ENCODE peak calls at places on chromosomes 3 and 15, in five cellular contexts. S is ovary, B is transverse colon, T is upper lobe of right lung, E is astrocyte. H is an unnamed sample. For H3K36me3, the result is how much of the 10 kb centered on the place peaks cover.

GRCh38 chr15:71443538-71443937 is 328.3 kb downstream of the THSD4 start:
- DNase-seq in S (peak), E (no peak), T (peak), B (peak), H (peak)

GRCh38 chr3:125374996-125375941 is at the start of gene ZNF148:
- DNase-seq in B (peak), T (peak), E (peak), S (peak), H (peak)

GRCh38 chr15:85956515-85957275 is 123.0 kb upstream of the AGBL1 start:
- DNase-seq in E (peak), S (no peak), T (no peak), B (no peak), H (no peak)

GRCh38 chr15:59185725-59186124 is 20.9 kb upstream of the LDHAL6B start:
- DNase-seq in S (no peak), B (no peak), T (no peak), E (no peak), H (no peak)

GRCh38 chr3:47416041-47416440 is 35.2 kb downstream of the PTPN23 start:
- DNase-seq in E (no peak), S (no peak), B (no peak), T (no peak), H (no peak)

GRCh38 chr3:190486201-190486865 is 27.6 kb upstream of the IL1RAP start:
- DNase-seq in E (peak), T (no peak), B (no peak), S (no peak), H (peak)

GRCh38 chr15:79956354-79956939 is 14.5 kb downstream of the BCL2A1 start:
- DNase-seq in S (no peak), T (no peak), E (no peak), B (no peak), H (no peak)

GRCh38 chr15:37104413-37105392 is 4.4 kb upstream of the MEIS2 start:
- DNase-seq in B (no peak), E (no peak), T (no peak), S (no peak), H (no peak)

GRCh38 chr15:49320337-49320736 is 102.7 kb upstream of the FGF7 start:
- DNase-seq in S (no peak), E (no peak), T (no peak), B (no peak), H (no peak)

GRCh38 chr3:50226888-50227389 is 9.1 kb upstream of the GNAI2 start:
- DNase-seq in T (no peak), E (no peak), B (peak), S (no peak), H (peak)

GRCh38 chr3:73745429-73746247 is 120.9 kb upstream of the PDZRN3 start:
- DNase-seq in T (no peak), B (no peak), E (no peak), S (peak), H (no peak)

GRCh38 chr3:149466192-149466591 is 8.3 kb upstream of the TM4SF4 start:
- DNase-seq in T (no peak), S (no peak), B (no peak), E (peak), H (peak)

GRCh38 chr15:78322243-78322642 is 17.9 kb upstream of the CRABP1 start:
- DNase-seq in S (no peak), T (peak), B (no peak), E (peak), H (peak)

GRCh38 chr3:44252332-44252731 is 10.6 kb downstream of the TOPAZ1 start:
- DNase-seq in S (no peak), E (no peak), T (no peak), B (no peak), H (no peak)
- TF ChIP-seq CTCF in S (no peak), E (no peak), T (no peak), B (no peak), H (no peak)

GRCh38 chr3:38088126-38088525 is 48.8 kb downstream of the ACAA1 start:
- DNase-seq in E (no peak), T (no peak), S (no peak), B (no peak), H (peak)

GRCh38 chr3:38084019-38084968 is 45.3 kb downstream of the DLEC1 start:
- DNase-seq in B (no peak), E (peak), T (peak), S (peak), H (no peak)

GRCh38 chr3:38086496-38086895 is 47.5 kb downstream of the DLEC1 start:
- DNase-seq in S (no peak), E (no peak), B (no peak), T (no peak), H (no peak)

GRCh38 chr3:38085943-38086324 is 46.9 kb downstream of the DLEC1 start:
- DNase-seq in B (no peak), S (no peak), T (no peak), E (no peak), H (no peak)

GRCh38 chr3:38084969-38085942 is 46.2 kb downstream of the DLEC1 start:
- DNase-seq in T (no peak), B (no peak), S (no peak), E (no peak), H (no peak)
- H3K4me3 ChIP-seq in T (no peak), B (no peak), S (no peak), E (no peak), H (no peak)

GRCh38 chr3:112126501-112126900 is 6.5 kb downstream of the GCSAM start:
- DNase-seq in B (no peak), E (no peak), S (no peak), T (no peak), H (no peak)
- H3K36me3 ChIP-seq in B (under half), E (under half), S (under half), T (under half), H (under half)

DNA sequence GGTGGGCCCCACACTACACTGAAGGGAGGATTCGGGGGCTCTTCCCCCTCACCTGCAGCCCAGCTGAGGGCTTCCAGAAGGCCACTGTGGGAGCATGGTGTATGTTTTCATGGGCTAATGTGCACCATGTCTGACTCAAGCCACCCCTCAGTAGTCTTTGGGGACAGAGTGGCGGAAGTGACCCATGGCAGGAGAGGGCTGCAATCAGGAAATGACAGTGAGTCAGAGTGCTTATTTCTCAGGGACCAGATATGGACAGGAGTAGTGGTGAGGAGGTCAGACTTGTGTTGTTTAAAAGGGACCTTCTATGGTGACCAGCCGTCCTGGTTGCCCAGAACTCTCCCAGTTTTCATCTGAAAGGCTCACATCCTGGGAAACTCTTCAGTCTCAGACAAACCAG is 32.8 kb upstream of the SLC9A9 start:
- DNase-seq in T (no peak), B (no peak), S (no peak), E (no peak), H (no peak)
- TF ChIP-seq CTCF in T (no peak), B (no peak), S (no peak), E (no peak), H (no peak)

DNA sequence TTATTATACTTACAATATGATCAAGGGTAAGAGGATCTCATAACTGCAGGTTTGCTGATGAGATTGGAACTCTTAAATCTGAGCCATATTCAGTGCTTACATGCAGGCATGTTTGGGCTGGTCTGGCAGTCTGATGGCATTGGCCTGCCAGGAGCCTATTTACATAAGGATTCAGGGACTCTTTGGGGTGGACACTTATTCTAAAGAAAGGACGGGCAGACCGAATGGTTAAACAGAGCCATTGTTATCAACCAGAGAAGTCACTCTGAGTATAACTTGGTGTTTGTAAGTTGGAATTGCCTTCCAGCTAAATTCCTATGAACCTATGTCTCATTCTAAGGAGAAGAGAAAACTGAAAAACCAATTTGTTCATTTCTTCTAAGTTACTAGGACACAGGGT is 932.8 kb downstream of the IGSF11 start:
- DNase-seq in S (no peak), T (no peak), E (no peak), B (no peak), H (peak)
- H3K4me3 ChIP-seq in S (no peak), T (no peak), E (no peak), B (no peak), H (no peak)

DNA sequence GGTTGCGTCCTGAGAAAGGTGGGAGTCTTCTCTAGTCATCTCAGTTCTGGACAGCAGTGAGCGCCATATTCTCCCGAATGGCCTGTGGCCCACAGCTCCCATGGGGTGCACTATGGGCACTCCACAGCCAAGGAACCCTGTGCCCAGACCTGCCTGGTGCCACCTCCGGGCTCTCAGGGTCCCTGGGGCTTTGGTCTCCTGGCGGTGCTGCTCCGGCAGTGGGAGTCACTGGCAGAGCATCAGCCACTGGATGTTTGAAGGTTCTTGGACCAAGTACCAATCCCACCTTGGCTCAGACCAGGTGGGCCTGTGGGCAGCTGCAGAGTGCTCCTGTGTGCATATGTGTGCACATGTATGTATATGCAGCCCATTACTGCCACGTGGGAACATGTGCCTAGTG is 68.3 kb upstream of the RPL32 start:
- DNase-seq in E (no peak), T (no peak), S (no peak), B (no peak), H (no peak)
- H3K36me3 ChIP-seq in E (under half), T (half or more), S (under half), B (under half), H (under half)

GRCh38 chr3:172289583-172289982 is 158.7 kb downstream of the GHSR start:
- DNase-seq in T (no peak), S (no peak), E (no peak), B (peak), H (no peak)
- TF ChIP-seq CTCF in T (peak), S (no peak), E (no peak), B (peak), H (peak)